ENCODE peak calls at places on chromosomes 2 and 18, in six cellular contexts. X is mesenchymal stem cell, L is H9, V is H1, R is trophoblast cell, S is neuronal stem cell. I is an unnamed sample.

GRCh38 chr18:8177330-8178016 is 431.8 kb upstream of the RAB12 start:
- DNase-seq in X (peak; percentile 69), L (peak; percentile 33), S (no peak), V (no peak), R (peak; percentile 19), I (peak; percentile 17)

GRCh38 chr18:15005313-15006130 is 257.6 kb downstream of the ANKRD30B start:
- DNase-seq in R (no peak), V (no peak), L (no peak), S (no peak), X (no peak), I (no peak)

GRCh38 chr2:41068740-41069139 is 616.9 kb upstream of the SLC8A1 start:
- DNase-seq in R (no peak), L (no peak), S (no peak), X (no peak), V (no peak), I (no peak)

GRCh38 chr18:906416-907170 is 1.9 kb downstream of the ADCYAP1 start:
- DNase-seq in V (peak; percentile 72), X (no peak), R (no peak), L (peak; percentile 83), S (no peak), I (no peak)

GRCh38 chr18:9673296-9674251 is 34.5 kb upstream of the RAB31 start:
- DNase-seq in V (no peak), R (peak; percentile 90), S (no peak), L (peak; percentile 57), X (peak; percentile 70), I (peak; percentile 58)

GRCh38 chr2:234496835-234497591 is at the start of gene ARL4C:
- DNase-seq in R (peak; percentile 67), V (no peak), X (peak; percentile 82), L (peak; percentile 81), S (peak; percentile 77), I (peak; percentile 60)

GRCh38 chr2:111659361-111660281 is 224.4 kb downstream of the ANAPC1 start:
- DNase-seq in L (peak; percentile 73), R (peak; percentile 87), V (peak; percentile 34), S (no peak), X (peak; percentile 71), I (peak; percentile 85)

GRCh38 chr18:6757966-6758365 is 28.4 kb downstream of the ARHGAP28 start:
- DNase-seq in V (no peak), R (no peak), L (no peak), S (no peak), X (peak; percentile 55), I (peak; percentile 60)

GRCh38 chr2:108925286-108925685 is 63.7 kb downstream of the EDAR start:
- DNase-seq in V (no peak), L (no peak), R (no peak), S (no peak), X (no peak), I (no peak)

GRCh38 chr2:174337337-174338154 is 2.8 kb downstream of the SP9 start:
- DNase-seq in V (no peak), R (peak; percentile 38), S (peak; percentile 63), L (peak; percentile 66), X (peak; percentile 50), I (no peak)

GRCh38 chr2:179592167-179592936 is 269.1 kb downstream of the ZNF385B start:
- DNase-seq in X (no peak), S (no peak), L (no peak), R (no peak), V (no peak), I (peak; percentile 90)

GRCh38 chr2:58449286-58450010 is 208.3 kb upstream of the FANCL start:
- DNase-seq in R (no peak), S (no peak), X (no peak), V (no peak), L (no peak), I (no peak)

GRCh38 chr18:26746284-26747130 is 119.0 kb downstream of the AQP4 start:
- DNase-seq in V (no peak), L (no peak), S (no peak), R (no peak), X (peak; percentile 27), I (no peak)

GRCh38 chr2:224101820-224102630 is 62.9 kb upstream of the SERPINE2 start:
- DNase-seq in L (no peak), V (no peak), X (peak; percentile 94), R (peak; percentile 97), S (no peak), I (peak; percentile 98)

GRCh38 chr2:203544402-203544801 is 9.3 kb upstream of the RAPH1 start:
- DNase-seq in V (no peak), X (no peak), S (no peak), L (no peak), R (no peak), I (no peak)

GRCh38 chr2:202592580-202592979 is 42.2 kb upstream of the FAM117B start:
- DNase-seq in L (no peak), V (no peak), S (no peak), X (no peak), R (no peak), I (peak; percentile 50)

GRCh38 chr2:18208956-18209355 is 330.5 kb downstream of the KCNS3 start:
- DNase-seq in X (no peak), V (no peak), L (no peak), R (no peak), S (no peak), I (no peak)

GRCh38 chr2:182142062-182142461 is 156.4 kb downstream of the PPP1R1C start:
- DNase-seq in R (peak; percentile 12), L (no peak), V (no peak), S (no peak), X (peak; percentile 28), I (no peak)

GRCh38 chr2:205754285-205754923 is 72.1 kb downstream of the NRP2 start:
- DNase-seq in V (no peak), X (no peak), R (peak; percentile 62), L (no peak), S (no peak), I (no peak)

GRCh38 chr2:101677657-101678056 is 19.9 kb upstream of the MAP4K4 start:
- DNase-seq in S (no peak), R (no peak), X (no peak), L (no peak), V (no peak), I (no peak)

GRCh38 chr2:168961450-168962229 is 60.5 kb downstream of the G6PC2 start:
- DNase-seq in S (peak; percentile 70), R (peak; percentile 96), V (peak; percentile 13), L (peak; percentile 48), X (peak; percentile 81), I (peak; percentile 72)

DNA sequence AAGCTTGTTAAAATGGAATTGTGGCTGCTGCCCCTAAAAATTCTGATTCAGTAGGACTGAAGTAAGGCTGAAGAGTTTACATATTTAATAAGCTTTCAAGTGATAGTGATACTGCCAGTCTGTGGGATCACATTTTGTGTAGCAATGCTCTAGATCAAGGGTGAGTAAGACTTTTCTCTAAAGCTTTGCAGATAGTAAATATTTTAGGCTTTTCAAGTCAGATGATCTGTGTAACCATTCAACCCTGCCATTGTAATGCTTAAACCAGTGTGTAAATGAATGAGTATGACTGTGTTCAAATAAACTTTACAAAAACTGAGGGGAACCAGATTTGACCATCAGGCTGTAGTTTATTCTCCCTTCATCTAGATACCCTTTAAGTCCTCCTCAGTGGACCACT is 92.7 kb downstream of the PIK3C3 start:
- DNase-seq in X (no peak), R (no peak), V (no peak), S (no peak), L (no peak), I (peak; percentile 64)
- H3K4me2 ChIP-seq in X (no peak overlapping the region), R (no peak overlapping the region), V (no peak overlapping the region), S (no peak overlapping the region), L (no peak overlapping the region), I (peak overlapping the region; percentile 70)

GRCh38 chr2:14937336-14937735 is 304.8 kb downstream of the LRATD1 start:
- DNase-seq in S (no peak), L (no peak), R (no peak), X (no peak), V (no peak), I (no peak)
- H4K91ac ChIP-seq in S (no peak overlapping the region), L (no peak overlapping the region), R (no peak overlapping the region), X (no peak overlapping the region), V (no peak overlapping the region), I (no peak overlapping the region)

DNA sequence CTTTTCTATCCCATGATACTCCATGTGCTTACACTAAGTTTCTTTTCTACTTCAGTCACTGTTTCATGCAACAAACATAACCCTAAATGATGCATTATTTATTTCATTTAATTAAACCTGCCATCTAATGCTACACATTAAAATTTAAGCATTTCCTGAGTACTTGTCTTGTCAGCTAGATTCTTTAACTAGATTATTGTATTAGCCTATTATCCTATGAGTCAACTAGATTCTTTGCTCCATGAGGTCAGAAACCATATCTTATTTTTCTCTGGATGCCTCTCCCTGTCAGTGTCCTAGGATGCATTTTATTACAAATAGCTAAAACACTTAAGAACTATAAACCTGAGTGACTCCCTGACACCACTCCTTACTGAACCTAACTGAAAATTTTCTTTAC is 652.4 kb downstream of the SLC4A3 start:
- DNase-seq in V (no peak), L (no peak), R (peak; percentile 84), S (no peak), X (no peak), I (peak; percentile 63)
- H3K4me2 ChIP-seq in V (no peak overlapping the region), L (no peak overlapping the region), R (no peak overlapping the region), S (no peak overlapping the region), X (no peak overlapping the region), I (peak overlapping the region; percentile 55)

GRCh38 chr2:232680006-232680405 is 17.1 kb upstream of the GIGYF2 start:
- DNase-seq in S (no peak), R (peak; percentile 94), L (no peak), V (no peak), X (no peak), I (no peak)
- H4K91ac ChIP-seq in S (no peak overlapping the region), R (no peak overlapping the region), L (no peak overlapping the region), V (no peak overlapping the region), X (no peak overlapping the region), I (no peak overlapping the region)